ENCODE peak calls at places on chromosomes 1 and 21, in five cellular contexts. H, I, U, T and J are unnamed samples.

GRCh38 chr1:27430903-27431653 is 38.7 kb downstream of the GPR3 start:
- DNase-seq in H (no peak), U (peak), T (no peak), I (peak), J (no peak)

GRCh38 chr1:232501856-232502255 is 128.1 kb downstream of the SIPA1L2 start:
- DNase-seq in H (no peak), I (no peak), T (no peak), U (no peak), J (no peak)

GRCh38 chr1:24009406-24009805 is 29.3 kb upstream of the SRSF10 start:
- DNase-seq in U (no peak), H (no peak), T (no peak), I (peak), J (no peak)

GRCh38 chr1:67211589-67212563 is 45.6 kb downstream of the IL23R start:
- DNase-seq in I (peak), U (peak), T (no peak), H (no peak), J (peak)

GRCh38 chr21:16954787-16955186 is 558.1 kb upstream of the CXADR start:
- DNase-seq in U (no peak), T (no peak), I (no peak), H (no peak), J (no peak)

GRCh38 chr1:118185083-118185899 is at the start of gene SPAG17:
- DNase-seq in T (peak), H (no peak), U (peak), I (peak), J (peak)

GRCh38 chr21:23936224-23936623 is 1671.1 kb downstream of the MRPL39 start:
- DNase-seq in U (peak), H (no peak), I (no peak), T (no peak), J (peak)

GRCh38 chr1:62903522-62903921 is 119.6 kb downstream of the ATG4C start:
- DNase-seq in I (no peak), H (no peak), U (no peak), T (no peak), J (no peak)

GRCh38 chr1:226384717-226385116 is 23.2 kb downstream of the PARP1 start:
- DNase-seq in H (no peak), U (no peak), I (no peak), T (no peak), J (no peak)

GRCh38 chr1:65264197-65264929 is 45.0 kb upstream of the DNAJC6 start:
- DNase-seq in U (no peak), I (no peak), H (no peak), T (no peak), J (peak)

GRCh38 chr1:76238094-76238551 is 163.6 kb downstream of the ST6GALNAC3 start:
- DNase-seq in I (no peak), H (no peak), T (no peak), U (no peak), J (no peak)

GRCh38 chr1:40064797-40065492 is 24.4 kb downstream of the CAP1 start:
- DNase-seq in T (no peak), I (peak), H (no peak), U (no peak), J (no peak)

GRCh38 chr1:54857741-54858665 is 29.0 kb downstream of the DHCR24 start:
- DNase-seq in T (no peak), H (no peak), I (no peak), U (peak), J (no peak)

GRCh38 chr1:51518033-51518729 is 885 bp downstream of the EPS15 start:
- DNase-seq in H (no peak), T (no peak), U (peak), I (peak), J (peak)

GRCh38 chr1:118013938-118014337 is 84.4 kb downstream of the WDR3 start:
- DNase-seq in I (no peak), T (no peak), H (no peak), U (no peak), J (no peak)

GRCh38 chr21:32248616-32249550 is 30.0 kb downstream of the MIS18A start:
- DNase-seq in U (no peak), I (no peak), T (no peak), H (no peak), J (no peak)

GRCh38 chr1:226873771-226874578 is 3.6 kb downstream of the PSEN2 start:
- DNase-seq in U (no peak), H (no peak), T (no peak), I (no peak), J (no peak)

GRCh38 chr1:38045431-38046332 is 911 bp downstream of the POU3F1 start:
- DNase-seq in U (peak), I (no peak), T (no peak), H (no peak), J (peak)

GRCh38 chr1:28135910-28136635 is 40.4 kb downstream of the PTAFR start:
- DNase-seq in I (no peak), T (no peak), H (no peak), U (no peak), J (no peak)

GRCh38 chr1:76786232-76786631 is 81.0 kb upstream of the ST6GALNAC5 start:
- DNase-seq in T (no peak), I (no peak), H (no peak), U (no peak), J (no peak)

GRCh38 chr1:111748618-111749337 is 6.9 kb upstream of the DDX20 start:
- DNase-seq in H (no peak), I (no peak), T (no peak), U (no peak), J (peak)

GRCh38 chr1:209645574-209646452 is 6.4 kb downstream of the LAMB3 start:
- DNase-seq in T (no peak), I (no peak), U (no peak), H (no peak), J (peak)

GRCh38 chr1:24289937-24290595 is 29.1 kb upstream of the GRHL3 start:
- DNase-seq in U (peak), T (peak), H (no peak), I (peak), J (no peak)

GRCh38 chr1:208007319-208007937 is 96.5 kb upstream of the CD34 start:
- DNase-seq in I (no peak), U (peak), T (no peak), H (no peak), J (no peak)

GRCh38 chr1:10339815-10340214 is 59.0 kb upstream of the PGD start:
- DNase-seq in H (no peak), I (no peak), T (peak), U (peak), J (peak)

GRCh38 chr1:208201241-208201640 is 42.9 kb downstream of the PLXNA2 start:
- DNase-seq in I (peak), U (no peak), T (no peak), H (no peak), J (no peak)

GRCh38 chr1:59520759-59521442 is 224.0 kb downstream of the FGGY start:
- DNase-seq in H (no peak), U (peak), I (no peak), T (no peak), J (no peak)

GRCh38 chr1:209207126-209207700 is 376.3 kb upstream of the CAMK1G start:
- DNase-seq in H (no peak), T (no peak), I (no peak), U (no peak), J (no peak)

GRCh38 chr1:81377406-81377805 is 423.3 kb upstream of the ADGRL2 start:
- DNase-seq in U (no peak), I (no peak), H (no peak), T (no peak), J (no peak)

GRCh38 chr1:17397910-17398700 is 26.1 kb downstream of the PADI6 start:
- DNase-seq in U (no peak), I (no peak), T (no peak), H (no peak), J (no peak)

DNA sequence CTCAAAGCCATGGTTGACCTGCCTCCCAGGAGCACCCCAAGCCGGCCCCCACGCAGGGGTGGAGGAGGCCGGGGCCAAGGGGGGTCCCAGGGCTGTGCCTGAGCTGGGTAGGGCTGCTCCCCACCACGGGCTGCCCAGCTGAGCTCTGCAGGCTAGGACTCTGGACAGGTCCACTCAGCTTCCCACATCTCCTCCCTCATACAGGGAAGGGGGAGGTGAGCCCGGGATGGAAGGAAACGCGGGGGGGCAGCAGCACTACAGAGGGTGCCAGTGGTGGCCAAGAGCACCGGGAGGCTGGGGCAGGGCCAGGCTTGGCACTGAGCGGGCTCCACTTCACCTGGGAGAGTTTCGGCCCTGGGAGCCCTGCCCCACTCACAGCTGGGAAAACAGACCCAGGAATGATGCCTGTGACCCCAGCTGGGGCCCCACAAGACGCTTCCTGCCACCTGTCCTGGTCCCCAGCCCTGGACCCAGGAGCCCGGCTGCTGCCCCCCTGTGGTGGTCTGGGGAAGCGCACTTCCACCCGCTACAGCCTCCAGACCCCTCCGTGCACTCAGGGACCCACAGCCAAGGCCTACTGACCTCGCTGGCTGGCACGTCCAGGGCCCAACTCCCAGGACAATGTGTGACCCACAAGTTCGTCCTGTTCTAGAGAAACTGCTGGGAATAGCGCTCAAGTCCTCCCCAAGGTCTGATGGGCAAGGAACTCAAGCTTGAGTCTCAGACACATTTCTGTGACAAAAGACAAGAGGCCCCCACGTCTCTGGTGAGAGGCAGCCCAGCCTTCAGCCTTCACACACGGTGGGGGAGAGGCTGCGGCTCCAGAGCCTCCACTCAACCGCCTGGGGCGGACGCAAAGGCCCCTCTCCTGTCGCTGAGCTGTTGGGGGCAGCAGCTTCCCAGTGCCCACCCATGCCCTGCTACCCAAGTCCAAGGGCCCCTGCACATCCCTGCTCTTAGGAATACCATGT is 3.0 kb downstream of the AURKAIP1 start:
- DNase-seq in I (peak), H (no peak), U (peak), T (peak), J (peak)
- TF ChIP-seq POLR2A in I (no peak), H (no peak), U (no peak), T (no peak), J (no peak)

GRCh38 chr1:41242645-41243171 is 602 bp upstream of the SCMH1 start:
- DNase-seq in H (no peak), I (no peak), T (no peak), U (peak), J (peak)

GRCh38 chr1:41239988-41240610 is 2.0 kb downstream of the SCMH1 start:
- DNase-seq in T (no peak), I (no peak), H (no peak), U (no peak), J (peak)

GRCh38 chr1:41238311-41239094 is 3.6 kb downstream of the SCMH1 start:
- DNase-seq in H (no peak), U (no peak), T (no peak), I (no peak), J (no peak)

GRCh38 chr1:41241748-41242644 is at the start of gene SCMH1:
- DNase-seq in U (peak), T (peak), H (no peak), I (peak), J (peak)

DNA sequence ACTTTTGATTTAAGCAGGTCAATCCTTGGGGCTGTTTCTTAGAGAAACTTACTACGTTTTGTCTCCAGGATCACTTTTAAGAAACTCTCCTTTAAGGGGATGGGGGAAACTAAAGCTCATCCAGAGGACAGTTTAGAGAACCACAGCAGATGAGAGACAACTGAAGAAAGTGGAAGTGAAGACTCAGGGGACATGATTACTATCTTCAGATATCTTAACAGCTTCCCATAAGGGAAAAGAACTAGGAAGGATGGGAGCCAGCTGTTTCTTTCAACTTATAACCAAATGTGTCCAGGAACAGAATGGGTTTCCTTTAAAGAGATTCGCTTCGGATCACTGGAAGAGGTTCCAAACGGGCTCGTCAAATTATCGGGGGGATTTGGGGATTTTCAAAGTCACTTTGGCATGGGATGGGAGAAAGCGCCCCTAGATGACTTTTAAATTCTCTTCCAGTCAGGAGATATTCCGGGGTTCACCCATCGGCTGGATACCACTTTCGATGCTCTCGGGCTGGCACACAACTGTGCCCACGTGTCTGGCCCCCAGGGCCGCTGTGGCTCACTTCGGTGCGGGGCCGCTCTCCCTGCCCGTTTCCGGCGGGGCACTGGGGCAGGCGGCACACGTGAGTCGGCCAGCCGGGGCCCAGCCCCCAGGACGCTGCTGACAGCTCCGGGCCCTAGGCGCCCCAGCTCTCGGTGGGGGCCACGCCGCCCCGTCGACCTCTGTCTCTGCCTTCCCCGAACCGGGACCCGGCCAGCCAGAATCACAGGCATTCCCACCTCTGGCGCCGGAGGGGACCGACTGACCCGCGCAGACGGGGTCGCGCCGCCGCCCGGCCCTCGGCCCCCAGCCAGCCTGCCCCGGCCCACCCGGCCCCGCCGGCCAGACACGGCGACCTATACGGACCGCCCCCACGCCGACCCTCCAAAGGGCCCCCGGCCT is 1.0 kb downstream of the SCMH1 start:
- DNase-seq in U (peak), I (peak), H (no peak), T (peak), J (peak)
- TF ChIP-seq POLR2A in U (no peak), I (no peak), H (peak), T (no peak), J (peak)

GRCh38 chr21:42061866-42062542 is 9.1 kb upstream of the UMODL1 start:
- DNase-seq in H (no peak), U (no peak), I (peak), T (no peak), J (no peak)

GRCh38 chr21:42062543-42063022 is 8.5 kb upstream of the UMODL1 start:
- DNase-seq in H (peak), U (peak), I (peak), T (peak), J (no peak)

GRCh38 chr21:42060166-42060565 is 11.0 kb upstream of the UMODL1 start:
- DNase-seq in I (no peak), T (peak), U (no peak), H (no peak), J (no peak)

GRCh38 chr21:42059721-42060120 is 11.4 kb upstream of the UMODL1 start:
- DNase-seq in H (no peak), I (no peak), T (peak), U (no peak), J (no peak)

GRCh38 chr21:42061195-42061865 is 9.8 kb upstream of the UMODL1 start:
- DNase-seq in H (no peak), T (peak), U (no peak), I (peak), J (no peak)
- TF ChIP-seq POLR2A in H (no peak), T (no peak), U (no peak), I (no peak), J (no peak)

GRCh38 chr1:171841050-171841910 is at the start of gene DNM3:
- DNase-seq in U (peak), I (peak), T (peak), H (no peak), J (peak)
- TF ChIP-seq POLR2A in U (no peak), I (no peak), T (no peak), H (peak), J (no peak)

DNA sequence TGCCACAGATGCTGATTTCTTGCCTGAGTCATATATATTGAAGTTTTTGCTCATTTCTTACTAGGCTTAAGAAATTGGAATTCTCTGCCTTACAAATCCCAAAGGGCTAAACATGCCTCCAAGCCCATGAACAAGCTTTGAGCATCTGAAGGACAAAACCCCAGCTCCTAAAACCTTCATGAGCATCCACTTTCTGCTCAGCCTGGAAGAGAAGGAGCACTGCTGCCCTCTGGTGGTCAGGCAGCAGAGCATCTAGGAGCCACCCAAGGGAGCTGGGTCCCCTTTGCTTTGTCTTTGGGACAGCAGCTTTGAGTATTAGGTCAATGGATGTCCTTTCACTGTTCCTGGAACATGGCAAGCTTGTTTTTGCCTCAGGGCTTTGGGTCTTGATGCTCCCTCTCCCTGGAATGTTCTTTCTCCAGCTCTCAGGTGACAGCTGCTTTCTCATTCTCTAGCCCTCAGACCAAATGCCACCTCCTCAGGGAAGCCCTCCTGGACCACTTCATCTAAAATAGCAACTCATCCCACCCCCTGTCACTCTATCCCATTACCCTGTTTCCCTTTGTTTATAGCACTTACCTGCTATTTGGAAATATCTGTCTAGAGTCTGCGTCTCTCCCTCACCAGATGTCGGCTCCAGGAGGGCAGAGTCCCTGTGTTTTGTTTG is 25.7 kb downstream of the RAB7B start:
- DNase-seq in I (peak), U (peak), H (no peak), T (peak), J (peak)
- TF ChIP-seq POLR2A in I (no peak), U (no peak), H (no peak), T (no peak), J (no peak)

DNA sequence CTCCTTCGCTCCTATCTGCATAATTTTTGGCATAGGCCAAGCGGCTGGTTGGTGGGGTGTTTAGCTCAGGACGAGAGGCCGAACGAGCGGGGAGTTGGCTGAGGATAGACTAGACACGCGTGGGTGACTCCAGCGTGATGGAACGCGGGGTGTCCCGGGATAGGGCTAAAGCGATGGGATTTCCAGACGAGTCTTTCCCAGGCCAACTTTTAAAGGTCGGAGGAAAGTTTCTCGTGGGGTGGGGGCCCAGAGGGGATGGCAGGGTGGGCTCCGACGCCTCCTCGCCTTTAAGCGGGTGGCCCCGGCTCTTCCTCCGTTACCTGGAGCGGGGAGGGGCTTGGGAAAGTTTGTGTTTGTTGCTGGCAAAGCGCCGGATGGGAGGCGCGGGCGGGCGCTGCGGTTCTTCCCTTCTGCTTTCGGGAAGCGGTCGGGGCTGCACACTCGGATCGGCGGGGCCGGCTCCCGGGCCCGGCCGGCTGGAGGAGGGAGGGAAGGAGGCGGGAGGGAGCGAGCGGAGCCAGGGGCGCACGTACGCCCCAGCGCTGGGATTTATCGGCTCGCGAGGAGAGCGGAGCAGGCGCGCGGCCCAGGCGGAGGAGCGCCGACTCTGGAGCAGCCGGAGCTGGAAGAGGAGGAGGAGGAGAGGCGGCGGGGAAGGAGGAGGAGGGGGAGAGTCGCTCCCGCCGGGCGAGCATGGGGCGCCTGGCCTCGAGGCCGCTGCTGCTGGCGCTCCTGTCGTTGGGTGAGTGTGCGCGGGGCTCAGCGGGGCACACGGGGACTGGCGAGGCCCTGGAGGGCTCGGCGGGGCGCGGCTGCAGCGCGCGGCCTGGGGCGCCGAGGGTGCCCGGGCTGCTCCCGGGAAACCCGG is at the start of gene PTGFRN:
- DNase-seq in I (peak), U (peak), H (no peak), T (peak), J (no peak)
- TF ChIP-seq POLR2A in I (peak), U (no peak), H (peak), T (no peak), J (no peak)

GRCh38 chr1:156500847-156501686 is 492 bp upstream of the MEF2D start:
- DNase-seq in I (peak), U (peak), H (peak), T (peak), J (peak)

GRCh38 chr1:156504062-156504813 is 3.7 kb upstream of the MEF2D start:
- DNase-seq in I (peak), T (no peak), H (no peak), U (no peak), J (peak)

GRCh38 chr1:156503672-156504055 is 3.1 kb upstream of the MEF2D start:
- DNase-seq in I (no peak), T (no peak), U (no peak), H (no peak), J (no peak)

GRCh38 chr1:156502396-156502748 is 1.8 kb upstream of the MEF2D start:
- DNase-seq in I (no peak), U (no peak), H (no peak), T (no peak), J (peak)

GRCh38 chr1:156502749-156503671 is 2.4 kb upstream of the MEF2D start:
- DNase-seq in T (peak), H (no peak), U (peak), I (peak), J (peak)
- TF ChIP-seq POLR2A in T (peak), H (peak), U (no peak), I (peak), J (peak)